ENCODE peak calls at places on chromosomes 5 and 9, in seven cellular contexts. One of them, this sample, is unnamed.

GRCh38 chr5:181217111-181217804 is 5.8 kb upstream of the TRIM41 start:
- DNase-seq in RWPE1: peak; percentile 68
- DNase-seq in colonic mucosa: peak; percentile 57
- DNase-seq in H9: peak; percentile 82
- DNase-seq in aorta: peak; percentile 86
- DNase-seq in OCI-LY7: peak; percentile 82
- DNase-seq in sigmoid colon: peak; percentile 80
- DNase-seq in this sample: peak; percentile 84

GRCh38 chr5:124315746-124316415 is 430.6 kb downstream of the ZNF608 start:
- DNase-seq in colonic mucosa: no peak
- DNase-seq in H9: no peak
- DNase-seq in sigmoid colon: no peak
- DNase-seq in OCI-LY7: no peak
- DNase-seq in aorta: no peak
- DNase-seq in RWPE1: peak; percentile 57
- DNase-seq in this sample: no peak

GRCh38 chr5:35815089-35815936 is 41.4 kb upstream of the IL7R start:
- DNase-seq in aorta: no peak
- DNase-seq in colonic mucosa: peak; percentile 49
- DNase-seq in H9: peak; percentile 65
- DNase-seq in RWPE1: peak; percentile 18
- DNase-seq in sigmoid colon: no peak
- DNase-seq in OCI-LY7: peak; percentile 73
- DNase-seq in this sample: peak; percentile 67

GRCh38 chr9:655875-656274 is 185.6 kb upstream of the DMRT1 start:
- DNase-seq in RWPE1: no peak
- DNase-seq in colonic mucosa: no peak
- DNase-seq in sigmoid colon: peak; percentile 79
- DNase-seq in H9: no peak
- DNase-seq in aorta: peak; percentile 87
- DNase-seq in OCI-LY7: no peak
- DNase-seq in this sample: no peak

GRCh38 chr5:163424836-163425235 is 12.6 kb upstream of the CCNG1 start:
- DNase-seq in RWPE1: no peak
- DNase-seq in H9: no peak
- DNase-seq in OCI-LY7: no peak
- DNase-seq in colonic mucosa: no peak
- DNase-seq in aorta: no peak
- DNase-seq in sigmoid colon: no peak
- DNase-seq in this sample: no peak

GRCh38 chr9:108786756-108787663 is 68.8 kb downstream of the ACTL7B start:
- DNase-seq in OCI-LY7: no peak
- DNase-seq in colonic mucosa: no peak
- DNase-seq in aorta: no peak
- DNase-seq in H9: no peak
- DNase-seq in sigmoid colon: no peak
- DNase-seq in RWPE1: peak; percentile 95
- DNase-seq in this sample: peak; percentile 85

GRCh38 chr5:127894461-127894860 is 189.1 kb upstream of the SLC12A2 start:
- DNase-seq in aorta: no peak
- DNase-seq in sigmoid colon: no peak
- DNase-seq in OCI-LY7: no peak
- DNase-seq in colonic mucosa: no peak
- DNase-seq in RWPE1: no peak
- DNase-seq in H9: no peak
- DNase-seq in this sample: no peak

GRCh38 chr5:181223729-181224389 is 778 bp downstream of the TRIM41 start:
- DNase-seq in RWPE1: no peak
- DNase-seq in aorta: peak; percentile 84
- DNase-seq in sigmoid colon: peak; percentile 83
- DNase-seq in H9: peak; percentile 89
- DNase-seq in colonic mucosa: peak; percentile 60
- DNase-seq in OCI-LY7: peak; percentile 63
- DNase-seq in this sample: no peak

GRCh38 chr5:157778121-157778805 is 34.8 kb downstream of the LSM11 start:
- DNase-seq in sigmoid colon: no peak
- DNase-seq in colonic mucosa: peak; percentile 78
- DNase-seq in OCI-LY7: no peak
- DNase-seq in RWPE1: peak; percentile 45
- DNase-seq in aorta: no peak
- DNase-seq in H9: no peak
- DNase-seq in this sample: peak; percentile 10

GRCh38 chr9:126514037-126514821 is 99.5 kb upstream of the LMX1B start:
- DNase-seq in sigmoid colon: peak; percentile 70
- DNase-seq in aorta: peak; percentile 91
- DNase-seq in OCI-LY7: peak; percentile 66
- DNase-seq in RWPE1: peak; percentile 69
- DNase-seq in colonic mucosa: peak; percentile 70
- DNase-seq in H9: peak; percentile 82
- DNase-seq in this sample: peak; percentile 73

GRCh38 chr9:85001925-85002324 is 332.4 kb downstream of the NTRK2 start:
- DNase-seq in sigmoid colon: no peak
- DNase-seq in OCI-LY7: no peak
- DNase-seq in RWPE1: no peak
- DNase-seq in H9: peak; percentile 32
- DNase-seq in colonic mucosa: no peak
- DNase-seq in aorta: no peak
- DNase-seq in this sample: no peak

GRCh38 chr9:126635061-126635460 is 21.3 kb downstream of the LMX1B start:
- DNase-seq in sigmoid colon: no peak
- DNase-seq in OCI-LY7: no peak
- DNase-seq in aorta: no peak
- DNase-seq in H9: no peak
- DNase-seq in RWPE1: no peak
- DNase-seq in colonic mucosa: no peak
- DNase-seq in this sample: no peak

GRCh38 chr9:73579823-73580222 is 428.2 kb downstream of the ANXA1 start:
- DNase-seq in OCI-LY7: no peak
- DNase-seq in sigmoid colon: no peak
- DNase-seq in aorta: no peak
- DNase-seq in colonic mucosa: no peak
- DNase-seq in RWPE1: no peak
- DNase-seq in H9: no peak
- DNase-seq in this sample: no peak

GRCh38 chr9:137055385-137056364 is 1.8 kb upstream of the ENTPD2 start:
- DNase-seq in OCI-LY7: no peak
- DNase-seq in RWPE1: peak; percentile 53
- DNase-seq in colonic mucosa: peak; percentile 97
- DNase-seq in aorta: peak; percentile 90
- DNase-seq in sigmoid colon: peak; percentile 97
- DNase-seq in H9: no peak
- DNase-seq in this sample: peak; percentile 42

GRCh38 chr9:95793924-95794828 is 81.3 kb upstream of the ERCC6L2 start:
- DNase-seq in OCI-LY7: no peak
- DNase-seq in H9: no peak
- DNase-seq in colonic mucosa: no peak
- DNase-seq in aorta: no peak
- DNase-seq in RWPE1: peak; percentile 34
- DNase-seq in sigmoid colon: no peak
- DNase-seq in this sample: peak; percentile 71

GRCh38 chr5:80707645-80708044 is 52.9 kb upstream of the DHFR start:
- DNase-seq in sigmoid colon: no peak
- DNase-seq in colonic mucosa: no peak
- DNase-seq in aorta: no peak
- DNase-seq in OCI-LY7: no peak
- DNase-seq in RWPE1: no peak
- DNase-seq in H9: no peak
- DNase-seq in this sample: no peak

GRCh38 chr5:131968396-131968954 is 23.0 kb upstream of the MEIKIN start:
- DNase-seq in aorta: no peak
- DNase-seq in sigmoid colon: no peak
- DNase-seq in H9: no peak
- DNase-seq in OCI-LY7: no peak
- DNase-seq in colonic mucosa: no peak
- DNase-seq in RWPE1: no peak
- DNase-seq in this sample: no peak

GRCh38 chr5:71587709-71588532 is 781 bp downstream of the MCCC2 start:
- DNase-seq in colonic mucosa: no peak
- DNase-seq in RWPE1: no peak
- DNase-seq in sigmoid colon: no peak
- DNase-seq in H9: no peak
- DNase-seq in aorta: no peak
- DNase-seq in OCI-LY7: no peak
- DNase-seq in this sample: no peak

GRCh38 chr9:78312125-78312524 is 15.2 kb downstream of the PSAT1 start:
- DNase-seq in colonic mucosa: no peak
- DNase-seq in RWPE1: no peak
- DNase-seq in OCI-LY7: no peak
- DNase-seq in H9: no peak
- DNase-seq in sigmoid colon: no peak
- DNase-seq in aorta: no peak
- DNase-seq in this sample: no peak

GRCh38 chr5:72015103-72015548 is 92.1 kb upstream of the MAP1B start:
- DNase-seq in sigmoid colon: no peak
- DNase-seq in OCI-LY7: no peak
- DNase-seq in RWPE1: peak; percentile 75
- DNase-seq in aorta: no peak
- DNase-seq in colonic mucosa: peak; percentile 20
- DNase-seq in H9: no peak
- DNase-seq in this sample: peak; percentile 79

GRCh38 chr9:95552241-95552640 is 35.5 kb upstream of the PTCH1 start:
- DNase-seq in OCI-LY7: no peak
- DNase-seq in colonic mucosa: no peak
- DNase-seq in aorta: no peak
- DNase-seq in H9: no peak
- DNase-seq in RWPE1: no peak
- DNase-seq in sigmoid colon: no peak
- DNase-seq in this sample: no peak

GRCh38 chr9:124857533-124858162 is 4.1 kb downstream of the RPL35 start:
- DNase-seq in H9: no peak
- DNase-seq in colonic mucosa: no peak
- DNase-seq in OCI-LY7: no peak
- DNase-seq in aorta: no peak
- DNase-seq in RWPE1: no peak
- DNase-seq in sigmoid colon: no peak
- DNase-seq in this sample: no peak
- H3K27ac ChIP-seq in H9: no peak overlapping the region
- H3K27ac ChIP-seq in colonic mucosa: no peak overlapping the region
- H3K27ac ChIP-seq in OCI-LY7: no peak overlapping the region
- H3K27ac ChIP-seq in aorta: no peak overlapping the region
- H3K27ac ChIP-seq in RWPE1: peak overlapping the region; percentile 99
- H3K27ac ChIP-seq in sigmoid colon: no peak overlapping the region
- H3K27ac ChIP-seq in this sample: no peak overlapping the region

GRCh38 chr9:36964791-36965190 is 69.3 kb downstream of the PAX5 start:
- DNase-seq in H9: peak; percentile 20
- DNase-seq in sigmoid colon: no peak
- DNase-seq in colonic mucosa: no peak
- DNase-seq in aorta: no peak
- DNase-seq in OCI-LY7: no peak
- DNase-seq in RWPE1: no peak
- DNase-seq in this sample: no peak
- H3K27ac ChIP-seq in H9: no peak overlapping the region
- H3K27ac ChIP-seq in sigmoid colon: no peak overlapping the region
- H3K27ac ChIP-seq in colonic mucosa: no peak overlapping the region
- H3K27ac ChIP-seq in aorta: no peak overlapping the region
- H3K27ac ChIP-seq in OCI-LY7: no peak overlapping the region
- H3K27ac ChIP-seq in RWPE1: no peak overlapping the region
- H3K27ac ChIP-seq in this sample: no peak overlapping the region

DNA sequence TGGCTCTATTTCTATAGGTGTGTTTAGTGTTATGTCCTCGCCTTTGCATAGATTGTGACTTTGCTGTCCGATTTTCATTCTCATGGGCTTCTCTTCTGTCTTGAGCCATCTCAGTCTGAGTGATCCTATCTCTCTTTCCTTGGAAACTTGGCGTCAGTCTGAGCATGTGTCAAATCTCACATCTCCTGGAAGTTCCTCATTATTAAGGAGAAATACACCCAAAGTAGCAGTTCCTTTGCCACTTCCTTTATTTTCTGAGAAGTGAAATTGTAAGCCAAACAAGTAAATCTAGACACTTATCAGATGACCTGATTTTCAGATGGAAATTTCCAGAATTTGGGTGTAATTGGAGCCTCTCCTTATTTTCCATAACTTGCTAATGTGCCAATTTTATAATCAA is 126.9 kb upstream of the ANKH start:
- DNase-seq in OCI-LY7: no peak
- DNase-seq in sigmoid colon: no peak
- DNase-seq in RWPE1: no peak
- DNase-seq in colonic mucosa: no peak
- DNase-seq in H9: no peak
- DNase-seq in aorta: no peak
- DNase-seq in this sample: no peak
- H3K27ac ChIP-seq in OCI-LY7: no peak overlapping the region
- H3K27ac ChIP-seq in sigmoid colon: no peak overlapping the region
- H3K27ac ChIP-seq in RWPE1: no peak overlapping the region
- H3K27ac ChIP-seq in colonic mucosa: no peak overlapping the region
- H3K27ac ChIP-seq in H9: no peak overlapping the region
- H3K27ac ChIP-seq in aorta: no peak overlapping the region
- H3K27ac ChIP-seq in this sample: no peak overlapping the region

DNA sequence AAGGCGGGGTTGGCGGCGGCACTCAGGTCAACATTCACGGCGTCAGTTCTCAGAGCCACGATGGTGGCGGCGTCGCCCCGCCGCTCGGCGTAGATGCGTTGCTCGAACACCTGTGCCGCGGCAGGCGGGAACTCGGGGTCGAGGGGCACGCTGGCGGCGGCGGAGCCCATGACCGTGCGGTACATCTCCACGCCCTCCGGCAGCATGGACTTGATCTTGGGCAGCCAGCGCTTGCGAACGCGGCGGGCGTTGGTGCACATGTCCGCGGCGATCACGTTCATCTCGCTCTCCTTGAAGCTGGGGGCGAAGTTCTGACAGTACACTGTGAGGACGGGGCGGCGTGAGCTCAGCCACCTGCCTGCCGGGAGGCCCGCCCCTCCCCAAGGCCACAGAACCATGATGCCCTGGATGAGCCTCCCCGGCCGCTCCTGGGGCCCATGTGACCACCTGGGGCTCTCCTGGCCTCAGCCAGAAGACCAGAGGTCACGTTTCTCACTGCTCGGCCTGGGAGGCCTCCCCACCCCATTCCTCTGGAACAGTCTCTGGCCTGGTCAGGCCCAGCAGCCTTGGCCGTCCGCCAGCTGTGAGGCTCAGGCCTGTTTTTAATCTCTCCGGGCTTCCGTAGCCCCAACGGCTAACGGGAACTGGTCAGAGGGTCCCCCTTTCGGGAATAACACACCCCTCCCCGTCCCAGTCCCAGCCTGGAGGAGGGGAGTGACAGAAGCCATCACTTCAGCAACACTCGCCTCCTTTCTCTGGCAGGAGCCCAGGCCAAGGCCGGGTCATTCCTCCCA is 50.7 kb upstream of the UBAC1 start:
- DNase-seq in aorta: peak; percentile 92
- DNase-seq in colonic mucosa: peak; percentile 44
- DNase-seq in RWPE1: no peak
- DNase-seq in H9: no peak
- DNase-seq in OCI-LY7: peak; percentile 18
- DNase-seq in sigmoid colon: peak; percentile 94
- DNase-seq in this sample: no peak
- H3K27ac ChIP-seq in aorta: no peak overlapping the region
- H3K27ac ChIP-seq in colonic mucosa: peak overlapping the region; percentile 36
- H3K27ac ChIP-seq in RWPE1: peak overlapping the region; percentile 17
- H3K27ac ChIP-seq in H9: no peak overlapping the region
- H3K27ac ChIP-seq in OCI-LY7: peak overlapping the region; percentile 100
- H3K27ac ChIP-seq in sigmoid colon: peak overlapping the region; percentile 76
- H3K27ac ChIP-seq in this sample: no peak overlapping the region

GRCh38 chr9:128203842-128204551 is 818 bp downstream of the DNM1 start:
- DNase-seq in RWPE1: peak; percentile 57
- DNase-seq in aorta: peak; percentile 78
- DNase-seq in OCI-LY7: no peak
- DNase-seq in H9: peak; percentile 61
- DNase-seq in colonic mucosa: no peak
- DNase-seq in sigmoid colon: no peak
- DNase-seq in this sample: no peak
- H3K27ac ChIP-seq in RWPE1: peak overlapping the region; percentile 74
- H3K27ac ChIP-seq in aorta: no peak overlapping the region
- H3K27ac ChIP-seq in OCI-LY7: no peak overlapping the region
- H3K27ac ChIP-seq in H9: no peak overlapping the region
- H3K27ac ChIP-seq in colonic mucosa: no peak overlapping the region
- H3K27ac ChIP-seq in sigmoid colon: peak overlapping the region; percentile 52
- H3K27ac ChIP-seq in this sample: no peak overlapping the region

GRCh38 chr9:132991351-132992300 is 13.1 kb downstream of the GFI1B start:
- DNase-seq in H9: no peak
- DNase-seq in colonic mucosa: no peak
- DNase-seq in RWPE1: no peak
- DNase-seq in OCI-LY7: peak; percentile 22
- DNase-seq in sigmoid colon: no peak
- DNase-seq in aorta: no peak
- DNase-seq in this sample: no peak
- H3K27ac ChIP-seq in H9: no peak overlapping the region
- H3K27ac ChIP-seq in colonic mucosa: no peak overlapping the region
- H3K27ac ChIP-seq in RWPE1: no peak overlapping the region
- H3K27ac ChIP-seq in OCI-LY7: no peak overlapping the region
- H3K27ac ChIP-seq in sigmoid colon: no peak overlapping the region
- H3K27ac ChIP-seq in aorta: no peak overlapping the region
- H3K27ac ChIP-seq in this sample: no peak overlapping the region

This sample was measured in A673.